ENCODE peak calls at places on chromosomes 1 and 21, in seven cellular contexts. T is CD8-positive, alpha-beta memory T cell; P is BJ; L is ovary; A is choroid plexus epithelial cell; V is body of pancreas; I is breast epithelium. X is an unnamed sample.

GRCh38 chr1:12124693-12125421 is 41.9 kb upstream of the TNFRSF1B start:
- DNase-seq in A (peak; percentile 78), V (peak; percentile 78), P (no peak), I (peak; percentile 75), L (peak; percentile 80), T (peak; percentile 71), X (peak; percentile 27)

GRCh38 chr21:46064870-46065214 is 33.1 kb upstream of the COL6A2 start:
- DNase-seq in I (peak; percentile 48), T (no peak), A (no peak), V (no peak), P (no peak), L (no peak), X (no peak)

GRCh38 chr1:2459757-2460156 is 16.3 kb upstream of the PLCH2 start:
- DNase-seq in I (no peak), L (peak; percentile 22), V (peak; percentile 22), P (no peak), T (no peak), A (peak; percentile 53), X (peak; percentile 2)

GRCh38 chr1:154970631-154971340 is at the start of gene SHC1:
- DNase-seq in A (peak; percentile 94), I (peak; percentile 87), P (no peak), L (peak; percentile 97), V (peak; percentile 83), T (no peak), X (peak; percentile 63)

GRCh38 chr1:209456878-209457277 is 126.6 kb upstream of the CAMK1G start:
- DNase-seq in V (no peak), A (peak; percentile 14), I (no peak), L (no peak), P (no peak), T (no peak), X (no peak)

GRCh38 chr1:172513480-172513879 is 19.5 kb upstream of the SUCO start:
- DNase-seq in L (no peak), A (no peak), T (no peak), P (no peak), V (no peak), I (no peak), X (no peak)

GRCh38 chr1:70459502-70460225 is 48.6 kb downstream of the CTH start:
- DNase-seq in I (no peak), P (no peak), A (peak; percentile 22), T (no peak), L (no peak), V (no peak), X (peak; percentile 10)

GRCh38 chr1:12473596-12474329 is 144.2 kb downstream of the DHRS3 start:
- DNase-seq in L (no peak), P (no peak), T (no peak), I (no peak), A (peak; percentile 61), V (no peak), X (no peak)

GRCh38 chr1:202576816-202577215 is 133.4 kb downstream of the SYT2 start:
- DNase-seq in I (no peak), P (peak; percentile 72), L (no peak), A (peak; percentile 92), T (no peak), V (peak; percentile 13), X (peak; percentile 73)

GRCh38 chr1:45512641-45513054 is 9.0 kb downstream of the PRDX1 start:
- DNase-seq in A (peak; percentile 83), V (peak; percentile 81), T (peak; percentile 31), P (no peak), L (no peak), I (no peak), X (no peak)

GRCh38 chr1:76302711-76303347 is 228.3 kb downstream of the ST6GALNAC3 start:
- DNase-seq in L (no peak), P (no peak), V (no peak), A (peak; percentile 21), T (no peak), I (no peak), X (no peak)

GRCh38 chr1:227883073-227883520 is 64.6 kb downstream of the WNT9A start:
- DNase-seq in P (no peak), T (no peak), A (no peak), V (no peak), L (peak; percentile 7), I (no peak), X (no peak)

GRCh38 chr1:57470028-57470427 is 46.2 kb upstream of the DAB1 start:
- DNase-seq in I (no peak), A (peak; percentile 86), T (no peak), P (no peak), L (no peak), V (no peak), X (no peak)

DNA sequence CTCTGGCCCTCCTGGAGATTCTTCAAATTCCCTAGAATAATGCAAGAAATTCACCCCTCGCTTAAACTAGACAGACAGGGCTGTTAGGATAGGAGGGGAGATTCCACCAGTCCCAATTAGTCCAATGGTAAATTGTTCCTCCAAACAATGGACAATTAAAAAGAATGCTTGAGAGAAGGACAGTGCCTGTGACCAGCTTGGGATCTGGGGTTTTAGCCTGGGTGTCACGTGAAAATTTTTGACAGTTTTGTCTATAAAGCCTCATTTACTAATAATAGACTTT is 177.7 kb upstream of the RAB4A start:
- DNase-seq in T (no peak), L (no peak), A (no peak), I (no peak), P (no peak), V (no peak), X (no peak)
- H3K4me3 ChIP-seq in T (no peak overlapping the region), L (no peak overlapping the region), A (no peak overlapping the region), I (no peak overlapping the region), P (no peak overlapping the region), V (no peak overlapping the region), X (no peak overlapping the region)

DNA sequence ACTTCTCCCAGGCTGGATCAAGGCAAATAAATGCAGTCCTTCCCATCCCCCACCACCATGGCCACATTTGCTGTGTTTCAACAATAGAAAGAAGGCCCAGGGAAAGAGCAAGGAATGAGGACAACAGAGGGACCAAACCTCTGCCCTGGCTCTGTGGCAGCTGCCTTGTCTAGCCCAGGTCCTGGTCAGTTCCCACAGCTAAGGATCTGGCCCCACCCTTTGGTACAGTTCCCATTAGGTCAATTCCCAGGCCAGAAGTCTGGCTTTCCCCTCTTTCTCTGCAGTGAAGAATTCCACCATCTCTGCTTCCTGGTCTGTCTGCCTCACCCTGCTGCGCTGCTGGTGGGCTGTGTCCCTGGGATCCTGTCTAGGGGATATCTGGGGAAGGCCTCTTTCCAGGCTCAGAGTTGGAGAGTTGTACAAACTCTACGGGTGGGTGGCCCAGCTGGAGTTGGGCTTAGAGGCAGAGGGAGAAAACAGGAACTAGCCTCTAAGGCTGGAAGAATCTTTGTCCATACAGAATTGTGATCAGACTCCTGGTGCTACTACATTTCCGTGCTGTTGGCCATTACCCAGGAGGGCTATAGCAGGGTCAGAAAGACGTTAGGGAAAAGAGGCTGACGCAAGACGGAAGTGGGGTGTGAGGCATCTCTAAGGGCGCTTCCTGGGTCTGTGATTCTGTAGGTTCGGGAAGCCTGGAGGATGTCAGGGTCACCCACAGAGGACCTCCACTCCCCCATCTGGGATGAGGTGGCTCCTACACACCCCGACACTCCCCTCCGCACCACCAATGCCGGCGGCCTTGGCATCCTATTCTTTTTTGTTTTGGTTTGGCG is 957 bp upstream of the NDUFS2 start:
- DNase-seq in V (peak; percentile 53), L (peak; percentile 81), A (peak; percentile 78), T (no peak), I (no peak), P (no peak), X (no peak)
- H3K4me3 ChIP-seq in V (no peak overlapping the region), L (peak overlapping the region; percentile 79), A (peak overlapping the region; percentile 92), T (peak overlapping the region; percentile 99), I (peak overlapping the region; percentile 77), P (peak overlapping the region; percentile 30), X (peak overlapping the region; percentile 85)

GRCh38 chr1:83692524-83693336 is 306.2 kb downstream of the TTLL7 start:
- DNase-seq in I (no peak), L (no peak), P (peak; percentile 15), A (peak; percentile 53), T (no peak), V (peak; percentile 26), X (no peak)
- H3K4me3 ChIP-seq in I (peak overlapping the region; percentile 27), L (peak overlapping the region; percentile 13), P (peak overlapping the region; percentile 17), A (peak overlapping the region; percentile 41), T (no peak overlapping the region), V (peak overlapping the region; percentile 15), X (peak overlapping the region; percentile 39)

DNA sequence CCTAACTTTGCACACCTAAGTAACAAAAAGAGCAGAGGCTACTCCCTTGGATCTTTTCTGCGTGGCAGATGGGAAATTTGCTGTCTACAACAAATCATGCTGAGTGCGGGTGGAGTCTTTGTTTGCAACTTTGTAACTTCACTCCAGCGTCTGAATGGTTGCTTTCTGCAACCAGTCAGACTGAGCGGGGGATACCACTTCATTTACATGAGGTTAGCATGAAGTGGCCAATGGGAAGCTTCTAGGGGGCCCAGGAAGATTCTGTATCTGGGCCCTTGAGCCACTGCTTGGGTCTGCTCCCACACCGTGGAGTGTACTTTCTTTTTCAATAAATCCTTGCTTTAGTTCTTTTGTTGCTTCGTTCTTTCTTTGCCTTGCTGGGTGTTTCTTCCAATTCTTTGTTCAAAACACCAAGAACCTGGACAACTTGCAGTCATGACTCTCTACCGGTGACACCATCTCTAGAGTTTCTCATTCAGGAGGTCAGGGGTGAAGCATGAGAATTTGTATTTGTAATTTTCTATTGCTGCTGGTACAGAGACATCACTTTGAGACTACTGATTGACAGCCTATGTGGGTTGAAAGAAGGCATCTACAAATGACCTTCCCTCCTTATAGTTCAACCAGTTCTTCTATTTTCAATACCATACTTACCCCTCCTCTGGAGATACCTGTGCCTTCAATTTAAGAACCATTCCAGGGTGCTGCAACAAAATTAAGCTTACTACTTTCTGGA is 55.8 kb upstream of the RC3H1 start:
- DNase-seq in A (peak; percentile 9), V (no peak), I (no peak), P (no peak), T (no peak), L (no peak), X (no peak)
- H3K4me3 ChIP-seq in A (no peak overlapping the region), V (no peak overlapping the region), I (no peak overlapping the region), P (no peak overlapping the region), T (no peak overlapping the region), L (no peak overlapping the region), X (no peak overlapping the region)

DNA sequence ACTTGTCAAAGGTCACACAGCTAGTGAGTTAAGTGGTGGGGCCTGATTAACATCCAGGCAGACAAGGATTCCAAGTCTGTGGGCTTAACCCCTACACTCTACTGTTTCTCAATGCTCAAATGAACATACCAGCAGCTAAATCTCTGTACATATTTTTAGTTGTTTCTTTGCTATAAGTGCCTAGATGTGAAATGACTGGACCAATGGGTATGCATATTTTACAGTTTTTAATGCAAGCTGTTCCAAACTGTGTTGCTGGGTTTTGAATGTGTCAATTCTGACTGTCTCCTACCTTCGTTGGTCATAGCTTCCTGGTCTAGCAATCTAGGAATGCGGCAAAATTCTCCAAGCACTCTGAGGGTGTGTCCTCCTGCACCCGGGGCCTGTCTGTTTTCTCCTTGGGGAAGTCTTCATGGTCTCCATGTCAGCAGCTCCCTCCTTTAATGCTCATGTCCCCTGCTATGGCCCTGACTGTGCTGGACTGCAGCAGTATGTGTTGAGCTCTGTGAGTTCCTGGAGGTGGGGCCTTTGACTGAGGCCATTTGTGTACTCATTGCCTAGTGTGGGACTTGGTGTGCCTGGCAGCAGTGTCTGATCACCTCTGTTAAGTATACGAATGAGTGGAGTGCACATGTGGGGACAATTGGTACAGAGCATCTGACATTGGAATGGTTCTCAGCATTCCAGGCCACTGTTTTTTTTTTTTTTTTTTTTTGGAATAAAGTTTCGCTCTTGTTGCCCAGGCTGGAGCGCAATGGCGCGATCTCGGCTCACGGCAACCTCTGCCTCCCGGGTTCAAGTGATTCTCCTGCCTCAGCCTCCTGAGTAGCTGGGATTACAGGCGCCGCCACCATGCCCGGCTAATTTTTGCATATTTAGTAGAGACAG is 72.9 kb upstream of the SLC2A1 start:
- DNase-seq in A (no peak), P (no peak), L (no peak), V (no peak), I (no peak), T (no peak), X (no peak)
- H3K4me3 ChIP-seq in A (no peak overlapping the region), P (no peak overlapping the region), L (no peak overlapping the region), V (no peak overlapping the region), I (no peak overlapping the region), T (no peak overlapping the region), X (no peak overlapping the region)

GRCh38 chr1:46830665-46831322 is 31.9 kb downstream of the CYP4B1 start:
- DNase-seq in L (no peak), I (no peak), T (no peak), V (no peak), A (no peak), P (no peak), X (no peak)
- H3K4me3 ChIP-seq in L (no peak overlapping the region), I (no peak overlapping the region), T (no peak overlapping the region), V (no peak overlapping the region), A (no peak overlapping the region), P (no peak overlapping the region), X (no peak overlapping the region)